ENCODE peak calls at places on chromosomes 3 and 15, in four cellular contexts. H is psoas muscle, T is AG04449, Y is astrocyte of the spinal cord. N is an unnamed sample.

GRCh38 chr3:38650248-38650940 is 907 bp upstream of the SCN5A start:
- DNase-seq in H (no peak), T (no peak), Y (no peak), N (no peak)

GRCh38 chr3:65785065-65785645 is 253.6 kb downstream of the MAGI1 start:
- DNase-seq in T (peak), H (no peak), Y (peak), N (peak)

GRCh38 chr3:87267953-87268645 is 8.3 kb downstream of the POU1F1 start:
- DNase-seq in H (no peak), T (no peak), Y (no peak), N (peak)

GRCh38 chr3:136498919-136499447 is 248.8 kb downstream of the PCCB start:
- DNase-seq in H (no peak), Y (no peak), T (no peak), N (no peak)

GRCh38 chr15:60616628-60617027 is 137.7 kb upstream of the ICE2 start:
- DNase-seq in T (no peak), H (no peak), Y (no peak), N (no peak)

GRCh38 chr15:88419830-88420229 is 47.4 kb downstream of the MRPL46 start:
- DNase-seq in Y (peak), H (no peak), T (no peak), N (no peak)

GRCh38 chr3:16801223-16801622 is 83.5 kb upstream of the PLCL2 start:
- DNase-seq in T (no peak), H (no peak), Y (no peak), N (peak)

GRCh38 chr3:55309336-55309735 is 177.8 kb downstream of the WNT5A start:
- DNase-seq in T (no peak), Y (no peak), H (no peak), N (peak)

GRCh38 chr3:195106418-195106906 is 164.5 kb downstream of the XXYLT1 start:
- DNase-seq in H (peak), T (no peak), Y (peak), N (peak)

GRCh38 chr3:17491601-17492000 is 250.8 kb downstream of the TBC1D5 start:
- DNase-seq in T (no peak), Y (peak), H (no peak), N (peak)

GRCh38 chr3:30632065-30632464 is 25.7 kb downstream of the TGFBR2 start:
- DNase-seq in H (no peak), T (no peak), Y (no peak), N (peak)

GRCh38 chr3:52277071-52277964 is 1.1 kb downstream of the WDR82 start:
- DNase-seq in H (peak), T (no peak), Y (peak), N (peak)

GRCh38 chr3:131283862-131284261 is 97.7 kb upstream of the NUDT16 start:
- DNase-seq in H (no peak), T (no peak), Y (no peak), N (no peak)

GRCh38 chr3:140433431-140433830 is 244.4 kb upstream of the TRIM42 start:
- DNase-seq in H (no peak), Y (no peak), T (no peak), N (no peak)

GRCh38 chr3:45817788-45818523 is 21.6 kb upstream of the SLC6A20 start:
- DNase-seq in T (peak), Y (peak), H (peak), N (peak)

GRCh38 chr3:88957751-88958452 is 149.5 kb upstream of the EPHA3 start:
- DNase-seq in Y (peak), T (peak), H (no peak), N (peak)

GRCh38 chr3:187708696-187709095 is 6.3 kb upstream of the RTP2 start:
- DNase-seq in T (no peak), H (no peak), Y (no peak), N (no peak)

GRCh38 chr15:67080900-67081431 is 15.6 kb downstream of the SMAD3 start:
- DNase-seq in H (peak), Y (peak), T (no peak), N (no peak)

GRCh38 chr15:64502537-64502936 is 42.2 kb downstream of the ZNF609 start:
- DNase-seq in H (no peak), T (no peak), Y (no peak), N (no peak)

GRCh38 chr15:27774191-27774590 is 324.9 kb downstream of the OCA2 start:
- DNase-seq in T (no peak), Y (no peak), H (no peak), N (no peak)

GRCh38 chr15:49421991-49422390 is 1.1 kb upstream of the FGF7 start:
- DNase-seq in H (peak), T (no peak), Y (peak), N (peak)

GRCh38 chr3:10289785-10290355 is 2.9 kb downstream of the GHRL start:
- DNase-seq in H (no peak), Y (no peak), T (no peak), N (no peak)

GRCh38 chr3:101643861-101644613 is 32.9 kb downstream of the ZBTB11 start:
- DNase-seq in Y (peak), H (no peak), T (peak), N (peak)

GRCh38 chr3:36988336-36988735 is 4.6 kb downstream of the EPM2AIP1 start:
- DNase-seq in T (no peak), H (no peak), Y (no peak), N (no peak)

GRCh38 chr15:76467136-76467535 is 130.6 kb downstream of the ISL2 start:
- DNase-seq in H (no peak), Y (no peak), T (no peak), N (no peak)

GRCh38 chr3:14913926-14914776 is 33.2 kb upstream of the NR2C2 start:
- DNase-seq in T (no peak), Y (no peak), H (no peak), N (no peak)
- TF ChIP-seq CTCF in T (no peak), Y (no peak), H (no peak), N (no peak)

GRCh38 chr15:34648335-34648631 is 64.8 kb upstream of the GOLGA8B start:
- DNase-seq in H (no peak), Y (no peak), T (no peak), N (no peak)
- H3K4me3 ChIP-seq in H (no peak), Y (no peak), T (no peak), N (no peak)

GRCh38 chr15:70265466-70265978 is 167.8 kb upstream of the TLE3 start:
- DNase-seq in T (no peak), Y (no peak), H (no peak), N (no peak)
- TF ChIP-seq CTCF in T (no peak), Y (peak), H (peak), N (peak)

DNA sequence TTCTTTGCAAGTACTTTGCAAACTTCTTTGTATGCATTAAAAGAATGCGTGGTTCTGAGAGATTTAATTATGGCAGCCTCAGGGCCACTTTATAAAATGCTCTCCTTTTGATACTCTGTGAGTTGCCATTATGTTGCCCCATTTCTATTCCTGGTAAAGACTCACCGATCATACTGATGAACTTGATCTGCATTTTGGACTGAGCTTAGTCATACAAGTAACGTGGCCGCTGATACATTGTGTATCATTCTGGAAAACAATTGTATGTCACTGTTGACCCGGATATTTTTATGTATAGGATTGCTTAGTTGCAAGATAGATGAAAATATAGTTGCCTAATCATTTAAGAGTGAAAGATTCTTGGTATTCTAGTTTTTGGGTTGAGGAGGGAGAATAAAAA is 38.8 kb downstream of the AKAP13 start:
- DNase-seq in T (no peak), Y (no peak), H (no peak), N (no peak)
- H3K4me3 ChIP-seq in T (no peak), Y (no peak), H (no peak), N (no peak)

DNA sequence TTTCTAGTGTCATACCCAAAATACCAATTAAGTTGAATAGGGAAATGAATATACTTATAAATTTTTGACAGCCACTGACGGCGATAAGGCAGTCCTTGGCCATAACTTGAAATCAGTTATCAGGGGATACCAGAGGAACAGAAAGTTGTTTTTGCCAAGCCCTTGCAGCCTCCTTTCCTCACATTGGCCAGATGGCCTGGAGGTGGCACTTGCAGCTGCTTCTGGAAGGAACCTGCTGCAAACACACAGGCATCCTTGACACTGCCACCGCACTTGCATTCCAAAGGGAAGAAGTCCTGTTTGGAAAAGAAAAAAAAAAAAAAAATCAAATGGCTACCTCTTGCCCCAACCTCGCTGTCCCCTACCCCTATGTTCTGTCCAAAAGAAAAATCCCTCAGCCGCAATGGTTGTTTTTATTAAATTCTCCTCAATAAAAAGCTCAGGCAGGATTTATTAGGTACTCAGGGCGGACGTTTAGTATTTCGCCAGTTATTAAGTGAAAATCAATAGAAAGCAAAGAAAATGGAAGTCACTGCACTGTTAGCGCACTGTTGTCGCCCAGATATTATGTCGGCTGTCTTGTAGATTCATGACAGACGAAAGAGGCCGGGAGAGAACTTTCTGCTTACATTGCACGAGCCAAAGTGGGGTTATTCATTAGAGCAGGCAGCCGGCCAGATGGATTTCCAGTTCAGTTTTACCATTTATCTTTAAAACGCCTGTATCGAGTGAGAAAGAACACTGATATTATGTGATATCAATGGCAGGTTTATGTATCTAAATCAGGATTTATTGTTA is 866.2 kb upstream of the NR2F2 start:
- DNase-seq in T (no peak), Y (peak), H (no peak), N (no peak)
- TF ChIP-seq CTCF in T (no peak), Y (no peak), H (no peak), N (no peak)

GRCh38 chr15:85840802-85841152 is 46.1 kb upstream of the KLHL25 start:
- DNase-seq in T (no peak), Y (no peak), H (no peak), N (no peak)
- H3K4me3 ChIP-seq in T (peak), Y (no peak), H (peak), N (peak)

GRCh38 chr3:126113733-126114132 is 29.8 kb upstream of the SLC41A3 start:
- DNase-seq in Y (no peak), H (no peak), T (no peak), N (peak)
- TF ChIP-seq CTCF in Y (peak), H (peak), T (peak), N (peak)

GRCh38 chr15:84009616-84010015 is 226.0 kb upstream of the GOLGA6L4 start:
- DNase-seq in Y (no peak), T (no peak), H (no peak), N (no peak)
- H3K4me3 ChIP-seq in Y (no peak), T (no peak), H (no peak), N (no peak)

GRCh38 chr15:74892313-74892712 is 2.5 kb downstream of the MPI start:
- DNase-seq in H (no peak), T (no peak), Y (no peak), N (no peak)

GRCh38 chr15:74889390-74889881 is 406 bp upstream of the MPI start:
- DNase-seq in T (no peak), H (peak), Y (no peak), N (peak)

GRCh38 chr15:74891469-74891868 is 1.6 kb downstream of the MPI start:
- DNase-seq in H (no peak), T (no peak), Y (no peak), N (no peak)

GRCh38 chr15:74888716-74889115 is 1.1 kb upstream of the MPI start:
- DNase-seq in H (no peak), T (no peak), Y (no peak), N (no peak)

DNA sequence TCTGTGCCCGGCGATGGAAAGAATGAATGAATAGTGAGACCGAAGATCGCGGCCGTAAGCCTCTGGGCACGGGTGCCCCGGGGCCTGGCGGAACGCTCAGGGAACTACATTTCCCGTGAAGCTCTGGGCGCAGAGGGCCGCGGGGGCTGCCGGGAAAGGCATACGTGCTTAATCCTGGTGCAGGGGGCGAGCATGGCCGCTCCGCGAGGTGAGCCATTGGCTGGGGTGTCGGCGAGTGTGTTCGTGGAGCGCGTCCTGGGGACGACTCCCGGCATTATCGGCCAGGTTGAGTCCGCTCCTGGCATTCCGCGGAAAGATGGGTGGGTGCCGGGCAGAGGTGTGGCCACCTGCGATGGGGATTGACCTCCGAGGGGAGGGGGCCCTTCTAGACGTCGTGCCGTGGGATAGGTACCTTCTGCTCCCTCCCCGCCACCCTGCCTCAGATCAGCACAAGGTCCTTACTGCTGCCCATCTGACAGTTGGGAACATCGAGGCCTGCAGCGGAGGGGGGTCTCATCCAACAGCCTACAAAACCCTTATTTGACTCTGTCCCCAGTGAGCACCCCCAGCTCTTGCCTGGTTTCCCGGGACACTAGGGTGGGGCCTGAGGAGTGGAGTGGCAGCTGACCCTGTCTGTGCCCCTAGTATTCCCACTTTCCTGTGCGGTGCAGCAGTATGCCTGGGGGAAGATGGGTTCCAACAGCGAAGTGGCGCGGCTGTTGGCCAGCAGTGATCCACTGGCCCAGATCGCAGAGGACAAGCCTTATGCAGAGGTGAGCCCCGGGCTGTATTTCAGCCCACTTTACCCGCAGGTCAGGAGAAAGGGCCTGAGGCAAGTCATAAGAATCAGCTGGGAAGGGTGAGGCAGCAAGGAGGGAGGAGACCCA is at the start of gene MPI:
- DNase-seq in T (no peak), H (peak), Y (peak), N (peak)
- TF ChIP-seq CTCF in T (no peak), H (peak), Y (no peak), N (no peak)

GRCh38 chr15:78620839-78621421 is at the start of gene CHRNA3:
- DNase-seq in H (no peak), T (no peak), Y (no peak), N (no peak)
- H3K4me3 ChIP-seq in H (peak), T (no peak), Y (no peak), N (no peak)